ENCODE peak calls at places on chromosome 5, in five cellular contexts. S is CD8-positive, alpha-beta T cell; F is activated effector memory CD4-positive, alpha-beta T cell treated with anti-CD3 and anti-CD28 coated beads, Interleukin-2, amount 50 U/mL, for 16 hours; V is GM23338; A is esophagus squamous epithelium. X is an unnamed sample.

GRCh38 chr5:176902911-176903664 is 3.9 kb upstream of the HK3 start:
- DNase-seq in S (no peak), F (no peak), V (no peak), A (no peak), X (no peak)

GRCh38 chr5:165209101-165209727 is 1703.8 kb downstream of the MAT2B start:
- DNase-seq in S (no peak), F (no peak), V (peak), A (no peak), X (no peak)

GRCh38 chr5:150448353-150448752 is 1.2 kb downstream of the RPS14 start:
- DNase-seq in S (no peak), F (no peak), V (no peak), A (no peak), X (no peak)

GRCh38 chr5:145579336-145579735 is 255.8 kb downstream of the PRELID2 start:
- DNase-seq in S (no peak), F (no peak), V (no peak), A (no peak), X (no peak)

GRCh38 chr5:37619353-37619752 is 220.5 kb downstream of the GDNF start:
- DNase-seq in S (no peak), F (no peak), V (no peak), A (no peak), X (no peak)

GRCh38 chr5:17828709-17829108 is 194.4 kb downstream of the TAF11L14 start:
- DNase-seq in S (no peak), F (no peak), V (no peak), A (no peak), X (no peak)

GRCh38 chr5:123937230-123937629 is 425.3 kb downstream of the CSNK1G3 start:
- DNase-seq in S (no peak), F (no peak), V (peak), A (no peak), X (no peak)

GRCh38 chr5:66596791-66597757 is 881 bp downstream of the MAST4 start:
- DNase-seq in S (no peak), F (no peak), V (peak), A (no peak), X (peak)

GRCh38 chr5:135890296-135890695 is 5.3 kb downstream of the IL9 start:
- DNase-seq in S (no peak), F (no peak), V (no peak), A (no peak), X (no peak)

GRCh38 chr5:55865831-55866230 is 14.7 kb downstream of the IL31RA start:
- DNase-seq in S (no peak), F (no peak), V (peak), A (no peak), X (no peak)

GRCh38 chr5:136374003-136374402 is 8.7 kb upstream of the TRPC7 start:
- DNase-seq in S (no peak), F (no peak), V (peak), A (no peak), X (no peak)

GRCh38 chr5:40385544-40385943 is 294.2 kb upstream of the PTGER4 start:
- DNase-seq in S (no peak), F (no peak), V (no peak), A (no peak), X (no peak)

GRCh38 chr5:94577466-94578245 is 40.7 kb downstream of the KIAA0825 start:
- DNase-seq in S (no peak), F (no peak), V (no peak), A (no peak), X (no peak)

GRCh38 chr5:144915452-144915851 is 744.8 kb downstream of the KCTD16 start:
- DNase-seq in S (no peak), F (no peak), V (no peak), A (no peak), X (no peak)

GRCh38 chr5:129836321-129836720 is 67.9 kb upstream of the CHSY3 start:
- DNase-seq in S (no peak), F (no peak), V (no peak), A (no peak), X (no peak)

GRCh38 chr5:138148811-138149210 is 9.6 kb upstream of the NME5 start:
- DNase-seq in S (no peak), F (no peak), V (no peak), A (no peak), X (no peak)

GRCh38 chr5:1229822-1230221 is 4.6 kb downstream of the SLC6A18 start:
- DNase-seq in S (no peak), F (no peak), V (no peak), A (no peak), X (no peak)

GRCh38 chr5:132479812-132480441 is 10.6 kb downstream of the IRF1 start:
- DNase-seq in S (no peak), F (peak), V (no peak), A (no peak), X (peak)

GRCh38 chr5:36156619-36157018 is 4.7 kb downstream of the SKP2 start:
- DNase-seq in S (no peak), F (no peak), V (no peak), A (no peak), X (no peak)

GRCh38 chr5:82601085-82601484 is 322.9 kb upstream of the RPS23 start:
- DNase-seq in S (no peak), F (no peak), V (no peak), A (no peak), X (no peak)

GRCh38 chr5:109450129-109450877 is 40.5 kb upstream of the PJA2 start:
- DNase-seq in S (no peak), F (no peak), V (peak), A (no peak), X (no peak)

GRCh38 chr5:66655395-66656324 is 59.5 kb downstream of the MAST4 start:
- DNase-seq in S (no peak), F (no peak), V (peak), A (no peak), X (no peak)

X was measured in spleen.